ENCODE peak calls at places on chromosome 1, in four cellular contexts. N, B, C and O are unnamed samples. For H3K4me1, the result is how much of the 10 kb centered on the place peaks cover.

GRCh38 chr1:64969305-64970066 is 3.1 kb upstream of the JAK1 start:
- DNase-seq in N (no peak), B (no peak), C (no peak), O (no peak)

GRCh38 chr1:155893389-155894142 is 17.6 kb downstream of the RIT1 start:
- DNase-seq in N (peak), B (no peak), C (no peak), O (no peak)

GRCh38 chr1:161427733-161428516 is 60.2 kb upstream of the CFAP126 start:
- DNase-seq in B (no peak), N (peak), C (no peak), O (no peak)

GRCh38 chr1:169868978-169869377 is 24.7 kb downstream of the SCYL3 start:
- DNase-seq in N (no peak), B (no peak), C (no peak), O (no peak)

GRCh38 chr1:145918992-145919939 is 749 bp upstream of the PEX11B start:
- DNase-seq in B (no peak), C (peak), N (peak), O (peak)

GRCh38 chr1:196433000-196433399 is 175.2 kb downstream of the KCNT2 start:
- DNase-seq in C (no peak), B (no peak), N (no peak), O (no peak)

GRCh38 chr1:117605164-117605810 is 561 bp upstream of the TENT5C start:
- DNase-seq in C (peak), N (no peak), B (no peak), O (peak)

GRCh38 chr1:29469457-29469856 is 233.1 kb downstream of the PTPRU start:
- DNase-seq in B (no peak), C (no peak), N (no peak), O (no peak)

GRCh38 chr1:53541761-53542550 is 82.8 kb downstream of the DMRTB1 start:
- DNase-seq in N (no peak), C (peak), B (no peak), O (no peak)

GRCh38 chr1:220224611-220225124 is 47.6 kb downstream of the RAB3GAP2 start:
- DNase-seq in B (no peak), C (no peak), N (no peak), O (no peak)

GRCh38 chr1:7104053-7104738 is 318.9 kb downstream of the CAMTA1 start:
- DNase-seq in N (no peak), B (no peak), C (no peak), O (no peak)

GRCh38 chr1:205229399-205229861 is 1.7 kb downstream of the TMCC2 start:
- DNase-seq in N (peak), C (no peak), B (peak), O (peak)

GRCh38 chr1:178564086-178564782 is 51.3 kb downstream of the TEX35 start:
- DNase-seq in B (no peak), C (no peak), N (no peak), O (no peak)

GRCh38 chr1:173937062-173937461 is 19.9 kb upstream of the SERPINC1 start:
- DNase-seq in N (no peak), B (no peak), C (no peak), O (no peak)

GRCh38 chr1:169886931-169887330 is 6.8 kb downstream of the SCYL3 start:
- DNase-seq in C (no peak), N (no peak), B (no peak), O (no peak)

GRCh38 chr1:154607084-154607747 is 770 bp downstream of the ADAR start:
- DNase-seq in B (no peak), N (peak), C (no peak), O (no peak)

GRCh38 chr1:186980400-186980799 is 151.7 kb downstream of the PLA2G4A start:
- DNase-seq in C (no peak), N (no peak), B (no peak), O (no peak)
- H3K4me1 ChIP-seq in C (under half), N (under half), B (under half), O (under half)

DNA sequence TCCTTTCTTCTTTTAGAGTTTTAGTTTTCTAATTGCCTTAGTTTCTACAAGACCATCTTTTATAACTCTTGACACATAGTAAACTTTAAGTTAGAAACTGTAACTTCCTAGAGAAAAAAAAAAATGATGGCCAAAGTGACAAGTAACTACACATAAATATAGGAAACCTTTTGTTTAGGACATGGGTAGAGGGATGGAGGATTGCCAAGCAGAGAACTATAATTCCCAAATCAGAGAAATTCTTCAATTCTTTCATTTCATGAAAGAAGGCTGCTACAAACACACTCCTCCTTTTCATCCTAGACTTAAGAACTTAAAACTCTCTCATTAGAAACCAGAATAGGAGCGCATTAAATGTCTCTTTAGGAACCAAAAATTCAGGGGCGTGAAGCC is 125.0 kb downstream of the PTPN14 start:
- DNase-seq in C (no peak), N (no peak), B (no peak), O (no peak)
- H3K4me1 ChIP-seq in C (under half), N (under half), B (under half), O (under half)

GRCh38 chr1:204081156-204081790 is 8.4 kb downstream of the SOX13 start:
- DNase-seq in B (no peak), C (no peak), N (no peak), O (peak)
- H3K4me1 ChIP-seq in B (under half), C (half or more), N (under half), O (half or more)

GRCh38 chr1:232096751-232097150 is 470.2 kb downstream of the DISC1 start:
- DNase-seq in B (no peak), N (no peak), C (no peak), O (no peak)
- H3K4me1 ChIP-seq in B (under half), N (under half), C (under half), O (under half)

GRCh38 chr1:27137544-27138075 is 17.3 kb downstream of the SLC9A1 start:
- DNase-seq in C (no peak), B (no peak), N (no peak), O (peak)

GRCh38 chr1:27137022-27137542 is 17.8 kb downstream of the SLC9A1 start:
- DNase-seq in C (no peak), N (peak), B (no peak), O (peak)

GRCh38 chr1:27139980-27140379 is 14.9 kb downstream of the SLC9A1 start:
- DNase-seq in C (no peak), N (no peak), B (no peak), O (no peak)

GRCh38 chr1:27138927-27139326 is 16.0 kb downstream of the SLC9A1 start:
- DNase-seq in B (no peak), N (no peak), C (no peak), O (no peak)

DNA sequence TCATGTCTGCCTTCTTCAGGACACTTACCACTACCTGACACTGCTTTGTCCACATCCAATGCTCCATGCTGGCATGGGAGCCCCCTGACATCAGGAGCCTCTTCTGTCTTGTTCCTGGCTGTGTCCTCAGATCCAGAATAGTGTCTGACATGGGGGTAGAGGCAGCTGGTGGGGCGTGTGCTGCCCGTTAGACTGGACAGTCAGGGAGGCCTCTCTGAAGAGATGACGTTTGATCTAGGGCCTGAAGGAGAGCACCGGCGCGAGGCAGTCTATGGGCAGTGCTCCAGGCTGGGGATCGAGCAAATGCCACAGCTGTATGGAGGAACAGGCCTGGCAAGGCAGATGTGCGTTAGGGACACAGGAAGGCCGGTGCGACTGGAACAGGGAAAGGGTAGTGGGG is 16.6 kb downstream of the SLC9A1 start:
- DNase-seq in N (no peak), B (no peak), C (no peak), O (no peak)
- H3K4me1 ChIP-seq in N (half or more), B (under half), C (under half), O (half or more)

GRCh38 chr1:201419737-201420607 is 1.6 kb downstream of the TNNI1 start:
- DNase-seq in C (no peak), B (no peak), N (no peak), O (no peak)
- H3K4me1 ChIP-seq in C (under half), B (under half), N (under half), O (under half)

DNA sequence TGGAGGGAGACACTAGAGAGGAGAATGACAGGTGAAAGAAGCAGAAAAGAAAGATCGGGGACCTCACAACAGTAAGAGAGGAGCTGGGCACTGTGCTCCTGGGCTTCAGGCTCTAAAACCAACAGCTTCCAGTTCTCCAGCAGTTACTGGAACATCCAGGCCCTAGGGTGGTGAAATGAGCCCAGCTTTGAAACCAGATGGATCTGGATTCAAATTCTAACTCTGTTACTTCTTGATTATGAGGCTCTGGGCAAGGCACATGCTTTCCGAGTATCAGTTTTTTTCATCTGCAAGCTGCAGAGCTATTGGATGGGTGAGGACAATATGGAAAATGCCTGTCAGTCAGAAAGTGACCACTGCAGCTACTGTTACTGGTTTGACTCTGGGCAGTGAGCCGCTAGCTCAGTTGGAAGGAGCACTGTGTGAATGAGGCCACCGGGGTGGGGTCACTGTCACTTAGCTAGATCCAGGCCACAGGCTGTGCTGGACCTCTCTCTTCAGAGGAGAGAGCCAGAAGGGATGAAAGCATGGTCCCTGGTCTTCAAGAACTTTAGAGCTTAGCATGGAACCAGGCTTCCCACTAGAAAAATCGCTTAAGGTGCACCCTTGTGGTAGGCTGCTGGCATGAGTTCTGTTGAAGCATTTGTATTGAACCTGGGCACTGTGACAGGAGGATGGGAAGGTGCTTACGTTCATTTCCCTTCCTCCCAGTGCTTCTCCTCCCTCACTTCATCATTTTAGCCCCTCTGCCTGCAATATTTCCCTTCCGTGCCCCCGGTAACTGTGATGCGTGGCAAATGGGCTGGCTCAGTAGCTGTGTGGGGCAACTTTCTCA is 12.2 kb downstream of the PLEKHO1 start:
- DNase-seq in C (no peak), N (no peak), B (no peak), O (no peak)
- H3K4me1 ChIP-seq in C (under half), N (under half), B (under half), O (under half)